ENCODE peak calls at places on chromosomes 11 and 22, in eight cellular contexts. M is AG10803; H is transverse colon; Y is NCI-H460; V is foreskin keratinocyte; G is GM18507; S is CD8-positive, alpha-beta memory T cell; L is amygdala. T is an unnamed sample.

GRCh38 chr11:97015327-97015726 is 625.5 kb downstream of the JRKL start:
- DNase-seq in M (no peak), H (no peak), Y (no peak), V (no peak), G (no peak), S (no peak), L (no peak), T (no peak)

GRCh38 chr22:42626951-42627625 is 12.4 kb upstream of the POLDIP3 start:
- DNase-seq in M (no peak), H (no peak), Y (no peak), V (no peak), G (no peak), S (no peak), L (no peak), T (no peak)

GRCh38 chr22:19825016-19825339 is 29.7 kb downstream of the GNB1L start:
- DNase-seq in M (no peak), H (no peak), Y (no peak), V (no peak), G (no peak), S (peak), L (no peak), T (no peak)

GRCh38 chr11:44746894-44747293 is 20.1 kb downstream of the TSPAN18 start:
- DNase-seq in M (peak), H (no peak), Y (no peak), V (no peak), G (no peak), S (no peak), L (peak), T (peak)

GRCh38 chr22:43042101-43042780 is 27.3 kb upstream of the PACSIN2 start:
- DNase-seq in M (peak), H (no peak), Y (no peak), V (peak), G (no peak), S (no peak), L (no peak), T (no peak)

GRCh38 chr11:16356751-16357365 is 512 bp upstream of the SOX6 start:
- DNase-seq in M (peak), H (no peak), Y (no peak), V (no peak), G (no peak), S (no peak), L (peak), T (no peak)

GRCh38 chr11:115161876-115162275 is 342.3 kb downstream of the CADM1 start:
- DNase-seq in M (no peak), H (no peak), Y (no peak), V (no peak), G (no peak), S (no peak), L (no peak), T (no peak)

GRCh38 chr11:107591098-107591445 is at the start of gene ELMOD1:
- DNase-seq in M (peak), H (peak), Y (peak), V (no peak), G (no peak), S (peak), L (peak), T (peak)

GRCh38 chr11:120173771-120174170 is 35.9 kb upstream of the TRIM29 start:
- DNase-seq in M (no peak), H (no peak), Y (no peak), V (no peak), G (no peak), S (no peak), L (no peak), T (no peak)

GRCh38 chr11:110565690-110566336 is 136.1 kb downstream of the FDX1 start:
- DNase-seq in M (no peak), H (no peak), Y (no peak), V (peak), G (no peak), S (no peak), L (no peak), T (no peak)

GRCh38 chr22:44279059-44279340 is 33.8 kb downstream of the SHISAL1 start:
- DNase-seq in M (no peak), H (no peak), Y (no peak), V (no peak), G (no peak), S (no peak), L (no peak), T (no peak)

GRCh38 chr11:3949132-3949531 is 93.7 kb downstream of the STIM1 start:
- DNase-seq in M (no peak), H (peak), Y (no peak), V (no peak), G (peak), S (peak), L (no peak), T (no peak)

GRCh38 chr11:1608363-1608762 is at the start of gene KRTAP5-3:
- DNase-seq in M (no peak), H (no peak), Y (no peak), V (no peak), G (no peak), S (no peak), L (no peak), T (no peak)

GRCh38 chr22:39743955-39744752 is 149.4 kb downstream of the ENTHD1 start:
- DNase-seq in M (no peak), H (no peak), Y (no peak), V (no peak), G (no peak), S (no peak), L (no peak), T (no peak)

GRCh38 chr11:83241291-83241946 is 44.7 kb downstream of the CCDC90B start:
- DNase-seq in M (peak), H (peak), Y (peak), V (peak), G (peak), S (no peak), L (no peak), T (no peak)

GRCh38 chr11:45757672-45758071 is 47.3 kb upstream of the SLC35C1 start:
- DNase-seq in M (no peak), H (no peak), Y (no peak), V (no peak), G (no peak), S (no peak), L (no peak), T (no peak)

GRCh38 chr11:80616070-80616800 is 1175.4 kb upstream of the TENM4 start:
- DNase-seq in M (no peak), H (no peak), Y (no peak), V (no peak), G (no peak), S (no peak), L (no peak), T (no peak)

GRCh38 chr11:34653851-34654490 is 33.1 kb downstream of the EHF start:
- DNase-seq in M (peak), H (peak), Y (peak), V (peak), G (no peak), S (no peak), L (no peak), T (no peak)

GRCh38 chr11:73216466-73216865 is 1.6 kb upstream of the P2RY2 start:
- DNase-seq in M (no peak), H (no peak), Y (no peak), V (no peak), G (no peak), S (no peak), L (no peak), T (no peak)

GRCh38 chr11:90753546-90753945 is 530.7 kb upstream of the CHORDC1 start:
- DNase-seq in M (no peak), H (no peak), Y (no peak), V (no peak), G (no peak), S (no peak), L (no peak), T (no peak)

GRCh38 chr11:73410627-73411026 is 34.4 kb downstream of the RELT start:
- DNase-seq in M (no peak), H (no peak), Y (no peak), V (no peak), G (no peak), S (no peak), L (no peak), T (no peak)

GRCh38 chr11:15123849-15124248 is 9.1 kb downstream of the INSC start:
- DNase-seq in M (peak), H (no peak), Y (no peak), V (peak), G (no peak), S (no peak), L (no peak), T (no peak)